ENCODE peak calls at places on chromosomes 12 and 14, in five cellular contexts. F, V, C, M and Y are unnamed samples.

GRCh38 chr14:58807271-58807670 is 169.5 kb downstream of the DACT1 start:
- DNase-seq in F (no peak), V (no peak), C (no peak), M (no peak), Y (no peak)

GRCh38 chr12:109738878-109739665 is 25.4 kb downstream of the FAM222A start:
- DNase-seq in F (no peak), V (no peak), C (no peak), M (no peak), Y (no peak)

GRCh38 chr12:67268335-67268895 is 743 bp upstream of the CAND1 start:
- DNase-seq in F (peak), V (peak), C (peak), M (peak), Y (peak)

GRCh38 chr12:92129609-92130008 is 16.0 kb downstream of the BTG1 start:
- DNase-seq in F (no peak), V (no peak), C (no peak), M (no peak), Y (no peak)

GRCh38 chr12:54164402-54165145 is 24.2 kb downstream of the SMUG1 start:
- DNase-seq in F (no peak), V (no peak), C (no peak), M (no peak), Y (no peak)

GRCh38 chr12:10361622-10362021 is 28.2 kb downstream of the KLRK1 start:
- DNase-seq in F (no peak), V (no peak), C (no peak), M (peak), Y (peak)

GRCh38 chr14:75393794-75394193 is 34.0 kb upstream of the JDP2 start:
- DNase-seq in F (no peak), V (no peak), C (no peak), M (no peak), Y (no peak)

GRCh38 chr12:132505105-132505851 is 15.3 kb downstream of the FBRSL1 start:
- DNase-seq in F (no peak), V (no peak), C (no peak), M (no peak), Y (no peak)

GRCh38 chr14:84535491-84535890 is 994.5 kb upstream of the FLRT2 start:
- DNase-seq in F (no peak), V (no peak), C (no peak), M (no peak), Y (no peak)

GRCh38 chr12:93733358-93733757 is 56.2 kb downstream of the CRADD start:
- DNase-seq in F (no peak), V (no peak), C (no peak), M (no peak), Y (no peak)

GRCh38 chr14:97179573-97179972 is 382.4 kb downstream of the VRK1 start:
- DNase-seq in F (peak), V (no peak), C (no peak), M (peak), Y (no peak)

GRCh38 chr14:89093083-89093482 is 268.6 kb downstream of the TTC8 start:
- DNase-seq in F (no peak), V (no peak), C (no peak), M (no peak), Y (no peak)

GRCh38 chr14:68015356-68016242 is 196.0 kb downstream of the RAD51B start:
- DNase-seq in F (no peak), V (no peak), C (no peak), M (no peak), Y (no peak)

GRCh38 chr14:69315302-69315701 is 55.3 kb downstream of the GALNT16 start:
- DNase-seq in F (no peak), V (no peak), C (peak), M (peak), Y (no peak)

GRCh38 chr14:104166698-104167097 is 28.3 kb downstream of the KIF26A start:
- DNase-seq in F (no peak), V (no peak), C (no peak), M (no peak), Y (no peak)

GRCh38 chr12:57133013-57133569 is 4.8 kb downstream of the LRP1 start:
- DNase-seq in F (no peak), V (no peak), C (peak), M (no peak), Y (no peak)

GRCh38 chr12:94704452-94704871 is 54.1 kb upstream of the TMCC3 start:
- DNase-seq in F (no peak), V (peak), C (no peak), M (peak), Y (peak)

GRCh38 chr12:68538722-68539614 is 71.7 kb upstream of the RAP1B start:
- DNase-seq in F (peak), V (no peak), C (peak), M (no peak), Y (no peak)

GRCh38 chr12:71476513-71476912 is 36.9 kb downstream of the LGR5 start:
- DNase-seq in F (no peak), V (no peak), C (no peak), M (peak), Y (peak)

GRCh38 chr12:71440393-71441349 is 1.1 kb downstream of the LGR5 start:
- DNase-seq in F (no peak), V (no peak), C (no peak), M (no peak), Y (no peak)

GRCh38 chr14:67457782-67458181 is 30.7 kb downstream of the TMEM229B start:
- DNase-seq in F (no peak), V (no peak), C (no peak), M (no peak), Y (no peak)

GRCh38 chr14:89198544-89199329 is 218.3 kb downstream of the FOXN3 start:
- DNase-seq in F (no peak), V (no peak), C (peak), M (no peak), Y (no peak)

GRCh38 chr14:69190191-69190590 is 1.1 kb upstream of the EXD2 start:
- DNase-seq in F (no peak), V (no peak), C (no peak), M (no peak), Y (no peak)

GRCh38 chr12:50353869-50354593 is 42.4 kb downstream of the FAM186A start:
- DNase-seq in F (no peak), V (no peak), C (no peak), M (no peak), Y (no peak)

GRCh38 chr12:104306376-104306775 is 2.8 kb downstream of the EID3 start:
- DNase-seq in F (no peak), V (no peak), C (no peak), M (no peak), Y (no peak)

GRCh38 chr12:104306943-104307654 is 3.6 kb downstream of the EID3 start:
- DNase-seq in F (no peak), V (no peak), C (no peak), M (no peak), Y (no peak)

GRCh38 chr12:104304261-104305004 is 894 bp downstream of the EID3 start:
- DNase-seq in F (no peak), V (no peak), C (no peak), M (no peak), Y (no peak)

GRCh38 chr12:104305349-104305748 is 1.8 kb downstream of the EID3 start:
- DNase-seq in F (no peak), V (no peak), C (no peak), M (no peak), Y (no peak)

DNA sequence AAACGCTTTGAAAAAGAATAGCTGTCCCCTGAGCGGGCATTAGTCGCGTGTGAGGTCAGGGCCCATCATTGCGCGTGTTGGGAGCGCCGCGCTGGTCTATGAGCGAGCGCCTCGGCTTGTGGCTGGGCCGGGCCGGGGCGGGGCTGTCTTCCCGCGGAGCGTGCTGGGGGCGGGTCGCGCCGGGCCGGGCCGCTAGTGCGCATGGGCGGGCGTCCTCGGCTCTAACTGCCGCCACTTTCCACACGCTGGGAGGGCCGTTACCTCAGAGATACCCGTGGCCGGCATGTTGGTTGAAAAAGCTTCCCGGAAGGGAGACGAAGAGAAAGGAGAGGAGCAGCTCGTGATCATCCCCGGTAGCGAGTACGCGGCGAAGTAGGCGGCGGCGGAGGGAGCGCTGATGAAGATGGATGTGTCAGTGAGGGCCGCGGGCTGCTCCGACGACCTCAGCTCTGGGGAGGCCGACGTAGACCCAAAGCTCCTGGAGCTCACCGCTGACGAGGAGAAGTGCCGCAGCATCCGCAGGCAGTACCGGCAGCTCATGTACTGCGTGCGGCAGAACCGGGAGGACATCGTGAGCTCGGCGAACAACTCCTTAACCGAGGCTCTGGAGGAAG is at the start of gene EID3:
- DNase-seq in F (peak), V (no peak), C (peak), M (no peak), Y (no peak)
- TF ChIP-seq CTCF in F (no peak), V (no peak), C (no peak), M (no peak), Y (no peak)

GRCh38 chr12:62983594-62983993 is 48.6 kb upstream of the PPM1H start:
- DNase-seq in F (peak), V (no peak), C (no peak), M (peak), Y (no peak)
- TF ChIP-seq CTCF in F (peak), V (peak), C (no peak), M (no peak), Y (no peak)

GRCh38 chr12:32301216-32301615 is 98.1 kb upstream of the FGD4 start:
- DNase-seq in F (no peak), V (no peak), C (no peak), M (no peak), Y (no peak)

GRCh38 chr12:32305163-32305562 is 94.2 kb upstream of the FGD4 start:
- DNase-seq in F (peak), V (no peak), C (no peak), M (peak), Y (no peak)

GRCh38 chr12:32298917-32299316 is 100.4 kb upstream of the FGD4 start:
- DNase-seq in F (no peak), V (peak), C (no peak), M (no peak), Y (no peak)

GRCh38 chr12:32303171-32303570 is 96.2 kb upstream of the FGD4 start:
- DNase-seq in F (no peak), V (peak), C (no peak), M (no peak), Y (no peak)

DNA sequence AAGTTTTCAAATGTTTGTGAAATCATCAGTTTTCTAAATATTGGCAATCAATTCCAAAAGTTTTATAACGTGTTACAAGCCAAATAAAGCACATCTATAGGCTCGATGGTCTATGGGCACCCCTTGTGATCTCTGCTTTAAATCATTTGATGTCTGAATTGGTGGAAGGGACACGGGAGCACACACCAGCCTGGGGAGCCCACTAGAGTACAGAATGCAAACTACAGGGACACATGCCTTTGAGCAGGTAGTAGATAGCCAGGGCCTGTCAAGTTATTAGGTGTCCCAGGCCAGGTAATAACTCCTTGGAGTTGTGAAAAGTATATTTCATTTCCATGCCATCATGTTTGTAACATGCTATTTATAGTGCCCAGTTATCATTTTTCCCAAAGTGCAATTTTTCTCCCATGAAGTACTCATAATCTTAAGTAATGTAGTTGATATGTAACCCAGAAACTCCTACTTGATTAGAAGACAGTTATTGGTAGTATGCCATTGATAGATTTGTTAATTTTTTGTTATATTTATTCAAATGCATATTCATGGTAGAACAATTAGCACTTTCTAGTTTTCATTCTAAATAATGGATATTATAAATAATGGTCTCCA is 97.0 kb upstream of the FGD4 start:
- DNase-seq in F (peak), V (no peak), C (no peak), M (peak), Y (no peak)
- TF ChIP-seq CTCF in F (peak), V (peak), C (no peak), M (peak), Y (peak)

GRCh38 chr12:89153341-89153740 is 199.0 kb downstream of the DUSP6 start:
- DNase-seq in F (no peak), V (no peak), C (no peak), M (no peak), Y (no peak)
- TF ChIP-seq CTCF in F (no peak), V (no peak), C (no peak), M (no peak), Y (no peak)

GRCh38 chr14:77206877-77207389 is 25.3 kb downstream of the TMEM63C start:
- DNase-seq in F (no peak), V (no peak), C (no peak), M (no peak), Y (no peak)
- TF ChIP-seq CTCF in F (no peak), V (no peak), C (no peak), M (no peak), Y (no peak)